ENCODE peak calls at places on chromosomes 5 and 9, in five cellular contexts. N is testis, P is heart left ventricle, T is breast epithelium, A is A549. O is an unnamed sample.

GRCh38 chr9:35984021-35984420 is 26.1 kb upstream of the OR2S2 start:
- DNase-seq in P (no peak), N (no peak), T (no peak), A (no peak), O (no peak)

GRCh38 chr5:15880201-15880600 is 299.4 kb downstream of the MARCHF11 start:
- DNase-seq in A (no peak), N (no peak), T (no peak), P (no peak), O (no peak)

GRCh38 chr5:43313854-43314457 is 744 bp upstream of the HMGCS1 start:
- DNase-seq in A (no peak), N (peak; percentile 26), T (peak; percentile 22), P (peak; percentile 18), O (peak; percentile 12)

GRCh38 chr9:81465468-81466002 is 223.8 kb downstream of the TLE1 start:
- DNase-seq in T (no peak), P (no peak), N (no peak), A (no peak), O (no peak)

GRCh38 chr5:117973785-117974184 is 1014.6 kb downstream of the DTWD2 start:
- DNase-seq in A (no peak), P (no peak), N (no peak), T (no peak), O (no peak)

GRCh38 chr9:38024036-38024681 is 44.9 kb downstream of the SHB start:
- DNase-seq in P (no peak), A (no peak), T (peak; percentile 92), N (no peak), O (peak; percentile 68)

GRCh38 chr5:179668404-179668803 is 12.4 kb downstream of the CBY3 start:
- DNase-seq in P (peak; percentile 27), N (peak; percentile 54), A (peak; percentile 47), T (no peak), O (no peak)

GRCh38 chr9:93041108-93041802 is 17.2 kb upstream of the SUSD3 start:
- DNase-seq in T (no peak), A (peak; percentile 55), N (peak; percentile 53), P (no peak), O (no peak)

GRCh38 chr5:53890490-53890889 is 330.1 kb downstream of the NDUFS4 start:
- DNase-seq in P (no peak), T (no peak), N (no peak), A (no peak), O (no peak)

GRCh38 chr5:59436364-59437158 is 457.0 kb downstream of the PDE4D start:
- DNase-seq in A (no peak), P (no peak), T (no peak), N (no peak), O (no peak)

GRCh38 chr5:111563041-111563822 is 50.9 kb upstream of the STARD4 start:
- DNase-seq in T (no peak), P (no peak), A (no peak), N (no peak), O (no peak)

GRCh38 chr5:32760091-32760509 is 49.0 kb downstream of the NPR3 start:
- DNase-seq in A (peak; percentile 41), P (no peak), T (no peak), N (no peak), O (no peak)

GRCh38 chr5:72212171-72212570 is 104.9 kb downstream of the MAP1B start:
- DNase-seq in P (no peak), A (no peak), T (no peak), N (no peak), O (no peak)

GRCh38 chr9:115765060-115765459 is 388.5 kb upstream of the PAPPA start:
- DNase-seq in T (no peak), A (no peak), P (no peak), N (no peak), O (no peak)

GRCh38 chr9:131995382-131995781 is 84.3 kb downstream of the MED27 start:
- DNase-seq in A (peak; percentile 15), P (no peak), T (no peak), N (no peak), O (no peak)

GRCh38 chr5:146902471-146902870 is 23.9 kb upstream of the PPP2R2B start:
- DNase-seq in T (no peak), A (no peak), N (no peak), P (no peak), O (no peak)

GRCh38 chr5:16489322-16489791 is 23.8 kb upstream of the ZNF622 start:
- DNase-seq in A (peak; percentile 45), N (peak; percentile 28), P (no peak), T (no peak), O (no peak)

GRCh38 chr5:134289509-134290113 is 63.7 kb upstream of the PPP2CA start:
- DNase-seq in N (peak; percentile 63), T (no peak), A (peak; percentile 75), P (peak; percentile 53), O (no peak)

GRCh38 chr9:95807326-95807947 is 68.1 kb upstream of the ERCC6L2 start:
- DNase-seq in T (no peak), A (no peak), N (peak; percentile 83), P (no peak), O (peak; percentile 59)

GRCh38 chr5:143964919-143965318 is 153.0 kb downstream of the HMHB1 start:
- DNase-seq in A (peak; percentile 7), T (no peak), P (no peak), N (no peak), O (no peak)

GRCh38 chr5:60945760-60946253 is 802 bp downstream of the NDUFAF2 start:
- DNase-seq in T (no peak), N (peak; percentile 56), P (peak; percentile 17), A (peak; percentile 25), O (peak; percentile 23)

GRCh38 chr9:129989362-129989708 is 53.7 kb downstream of the FNBP1 start:
- DNase-seq in N (no peak), P (no peak), A (no peak), T (no peak), O (no peak)
- H3K4me1 ChIP-seq in N (peaks cover 7% of the 10 kb centered on the region), P (peaks cover 1% of the 10 kb centered on the region), A (peaks cover 20% of the 10 kb centered on the region), T (no peaks in the 10 kb centered on the region), O (peaks cover 5% of the 10 kb centered on the region)

DNA sequence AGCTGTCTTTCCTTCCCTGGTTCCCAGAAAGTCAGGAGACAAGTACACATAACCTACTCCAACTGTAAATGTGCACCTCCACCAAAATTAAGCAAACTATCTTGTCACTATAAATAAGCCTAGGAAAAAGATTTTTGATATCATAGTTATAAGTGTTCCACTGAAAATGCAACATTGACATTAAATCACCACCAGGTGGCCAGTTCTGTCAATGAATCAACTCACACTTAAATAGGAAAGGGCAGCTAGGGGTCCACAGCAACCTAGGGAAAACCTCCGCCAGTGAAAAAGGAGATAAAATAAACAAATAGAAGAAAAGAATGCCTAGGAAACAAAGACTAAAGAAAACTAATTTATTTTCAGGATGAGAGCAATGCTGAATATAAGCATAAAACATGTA is 243.0 kb upstream of the PTPRD start:
- DNase-seq in T (no peak), P (no peak), N (no peak), A (no peak), O (no peak)
- TF ChIP-seq CTCF in T (no peak), P (peak; percentile 11), N (peak; percentile 35), A (no peak), O (no peak)

GRCh38 chr9:128072144-128073021 is 4.4 kb downstream of the SLC25A25 start:
- DNase-seq in A (no peak), N (peak; percentile 86), P (peak; percentile 81), T (peak; percentile 90), O (peak; percentile 76)
- H3K4me1 ChIP-seq in A (peaks cover 35% of the 10 kb centered on the region), N (peaks cover 32% of the 10 kb centered on the region), P (peaks cover 49% of the 10 kb centered on the region), T (peaks cover 9% of the 10 kb centered on the region), O (peaks cover 13% of the 10 kb centered on the region)

GRCh38 chr9:128724744-128725211 is 851 bp upstream of the ZDHHC12 start:
- DNase-seq in P (peak; percentile 83), A (peak; percentile 91), N (peak; percentile 83), T (peak; percentile 51), O (peak; percentile 63)
- TF ChIP-seq CTCF in P (peak; percentile 18), A (no peak), N (no peak), T (no peak), O (no peak)

GRCh38 chr9:121909111-121909510 is 184.0 kb downstream of the TTLL11 start:
- DNase-seq in A (no peak), N (no peak), T (no peak), P (no peak), O (no peak)
- H3K4me1 ChIP-seq in A (peaks cover 11% of the 10 kb centered on the region), N (no peaks in the 10 kb centered on the region), T (no peaks in the 10 kb centered on the region), P (no peaks in the 10 kb centered on the region), O (peaks cover 15% of the 10 kb centered on the region)

DNA sequence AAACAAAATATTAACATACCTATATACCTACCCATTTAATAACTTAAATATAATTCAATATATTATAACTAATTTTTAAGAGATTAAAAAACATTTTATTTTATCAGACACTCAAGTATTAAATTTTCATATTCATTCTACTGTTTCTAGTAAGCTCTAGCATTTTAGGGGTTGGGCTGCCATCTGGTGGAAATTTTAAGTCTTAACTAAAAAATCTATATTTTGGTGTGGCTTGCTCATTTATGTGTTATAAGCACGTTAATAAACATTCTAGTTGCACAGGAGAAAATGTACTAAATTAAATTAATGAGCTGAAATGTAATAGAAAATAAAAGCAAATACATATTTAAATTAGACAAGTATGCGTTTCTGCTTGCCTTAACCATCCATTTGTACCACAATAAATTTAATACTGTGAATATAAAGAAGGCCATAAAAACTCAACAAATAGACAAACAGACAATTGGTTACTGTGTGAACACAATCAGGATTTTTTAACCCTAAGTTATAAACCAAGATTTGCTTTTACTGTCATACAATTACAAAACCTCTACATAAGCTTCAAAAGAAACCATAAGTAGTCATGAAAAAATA is 1728.3 kb upstream of the CDH9 start:
- DNase-seq in P (no peak), N (no peak), A (peak; percentile 5), T (no peak), O (no peak)
- TF ChIP-seq CTCF in P (peak; percentile 38), N (no peak), A (peak; percentile 73), T (no peak), O (no peak)

GRCh38 chr5:137372386-137373160 is 126.6 kb downstream of the SPOCK1 start:
- DNase-seq in T (no peak), P (no peak), N (no peak), A (no peak), O (no peak)

GRCh38 chr5:137370511-137371071 is 128.5 kb downstream of the SPOCK1 start:
- DNase-seq in T (no peak), N (no peak), P (no peak), A (no peak), O (no peak)

GRCh38 chr5:137367951-137368350 is 131.2 kb downstream of the SPOCK1 start:
- DNase-seq in P (no peak), A (no peak), T (no peak), N (no peak), O (no peak)

GRCh38 chr5:137366526-137366925 is 132.6 kb downstream of the SPOCK1 start:
- DNase-seq in T (no peak), N (no peak), P (no peak), A (no peak), O (no peak)

GRCh38 chr5:137370096-137370495 is 129.0 kb downstream of the SPOCK1 start:
- DNase-seq in T (no peak), N (no peak), P (no peak), A (no peak), O (no peak)
- H3K4me1 ChIP-seq in T (no peaks in the 10 kb centered on the region), N (no peaks in the 10 kb centered on the region), P (no peaks in the 10 kb centered on the region), A (peaks cover 4% of the 10 kb centered on the region), O (no peaks in the 10 kb centered on the region)

GRCh38 chr9:86098793-86099694 is at the start of gene GOLM1:
- DNase-seq in A (peak; percentile 56), T (no peak), N (peak; percentile 42), P (peak; percentile 54), O (peak; percentile 64)
- TF ChIP-seq CTCF in A (no peak), T (peak; percentile 29), N (no peak), P (peak; percentile 18), O (peak; percentile 28)

O was measured in ovary.